ENCODE peak calls at places on chromosome 6, in five cellular contexts. One of them, this sample, is unnamed.

GRCh38 chr6:73180718-73181619 is 44.3 kb downstream of the KHDC1L start:
- DNase-seq in GM12878: peak
- DNase-seq in HepG2: peak
- DNase-seq in K562: peak
- DNase-seq in H1: no peak
- DNase-seq in this sample: peak

GRCh38 chr6:153312633-153313032 is 181.6 kb upstream of the RGS17 start:
- DNase-seq in GM12878: no peak
- DNase-seq in HepG2: peak
- DNase-seq in K562: no peak
- DNase-seq in H1: peak
- DNase-seq in this sample: peak

GRCh38 chr6:89644864-89645263 is 6.3 kb upstream of the LYRM2 start:
- DNase-seq in GM12878: no peak
- DNase-seq in HepG2: no peak
- DNase-seq in K562: no peak
- DNase-seq in H1: no peak
- DNase-seq in this sample: no peak

GRCh38 chr6:79544299-79544927 is 7.2 kb upstream of the LCA5 start:
- DNase-seq in GM12878: peak
- DNase-seq in HepG2: no peak
- DNase-seq in K562: no peak
- DNase-seq in H1: no peak
- DNase-seq in this sample: no peak

GRCh38 chr6:75204222-75204958 is 1.5 kb downstream of the COL12A1 start:
- DNase-seq in GM12878: no peak
- DNase-seq in HepG2: peak
- DNase-seq in K562: peak
- DNase-seq in H1: peak
- DNase-seq in this sample: peak

GRCh38 chr6:105608711-105609374 is 206.0 kb upstream of the PREP start:
- DNase-seq in GM12878: no peak
- DNase-seq in HepG2: peak
- DNase-seq in K562: no peak
- DNase-seq in H1: no peak
- DNase-seq in this sample: no peak

GRCh38 chr6:82364087-82365010 is 732 bp downstream of the TPBG start:
- DNase-seq in GM12878: no peak
- DNase-seq in HepG2: no peak
- DNase-seq in K562: peak
- DNase-seq in H1: peak
- DNase-seq in this sample: peak

GRCh38 chr6:7819641-7820040 is 90.9 kb downstream of the TXNDC5 start:
- DNase-seq in GM12878: no peak
- DNase-seq in HepG2: no peak
- DNase-seq in K562: no peak
- DNase-seq in H1: no peak
- DNase-seq in this sample: no peak

GRCh38 chr6:23174781-23175361 is 605.5 kb downstream of the HDGFL1 start:
- DNase-seq in GM12878: no peak
- DNase-seq in HepG2: no peak
- DNase-seq in K562: no peak
- DNase-seq in H1: no peak
- DNase-seq in this sample: peak

GRCh38 chr6:2179950-2180349 is 65.5 kb downstream of the GMDS start:
- DNase-seq in GM12878: no peak
- DNase-seq in HepG2: no peak
- DNase-seq in K562: no peak
- DNase-seq in H1: no peak
- DNase-seq in this sample: no peak

GRCh38 chr6:5569491-5569890 is 308.2 kb downstream of the FARS2 start:
- DNase-seq in GM12878: no peak
- DNase-seq in HepG2: no peak
- DNase-seq in K562: no peak
- DNase-seq in H1: no peak
- DNase-seq in this sample: no peak

GRCh38 chr6:133568970-133569889 is 319.7 kb upstream of the TCF21 start:
- DNase-seq in GM12878: no peak
- DNase-seq in HepG2: peak
- DNase-seq in K562: peak
- DNase-seq in H1: no peak
- DNase-seq in this sample: peak

GRCh38 chr6:144416244-144416643 is 131.1 kb downstream of the UTRN start:
- DNase-seq in GM12878: no peak
- DNase-seq in HepG2: no peak
- DNase-seq in K562: no peak
- DNase-seq in H1: no peak
- DNase-seq in this sample: no peak

GRCh38 chr6:56959094-56959493 is 4.2 kb downstream of the BEND6 start:
- DNase-seq in GM12878: no peak
- DNase-seq in HepG2: no peak
- DNase-seq in K562: no peak
- DNase-seq in H1: no peak
- DNase-seq in this sample: no peak

GRCh38 chr6:33862536-33862935 is 58.7 kb upstream of the MLN start:
- DNase-seq in GM12878: no peak
- DNase-seq in HepG2: no peak
- DNase-seq in K562: peak
- DNase-seq in H1: no peak
- DNase-seq in this sample: no peak

GRCh38 chr6:145887969-145888368 is 73.4 kb upstream of the FBXO30 start:
- DNase-seq in GM12878: no peak
- DNase-seq in HepG2: no peak
- DNase-seq in K562: no peak
- DNase-seq in H1: no peak
- DNase-seq in this sample: no peak

GRCh38 chr6:135185483-135185882 is 4.4 kb downstream of the MYB start:
- DNase-seq in GM12878: no peak
- DNase-seq in HepG2: no peak
- DNase-seq in K562: no peak
- DNase-seq in H1: no peak
- DNase-seq in this sample: no peak

GRCh38 chr6:52570291-52570700 is 6.6 kb downstream of the TRAM2 start:
- DNase-seq in GM12878: no peak
- DNase-seq in HepG2: no peak
- DNase-seq in K562: no peak
- DNase-seq in H1: no peak
- DNase-seq in this sample: no peak

GRCh38 chr6:122669868-122670267 is 59.7 kb downstream of the PKIB start:
- DNase-seq in GM12878: no peak
- DNase-seq in HepG2: no peak
- DNase-seq in K562: no peak
- DNase-seq in H1: no peak
- DNase-seq in this sample: no peak

GRCh38 chr6:129501401-129502051 is 208.5 kb downstream of the ARHGAP18 start:
- DNase-seq in GM12878: no peak
- DNase-seq in HepG2: peak
- DNase-seq in K562: peak
- DNase-seq in H1: no peak
- DNase-seq in this sample: peak

GRCh38 chr6:145034664-145035063 is 700.7 kb downstream of the EPM2A start:
- DNase-seq in GM12878: no peak
- DNase-seq in HepG2: no peak
- DNase-seq in K562: no peak
- DNase-seq in H1: no peak
- DNase-seq in this sample: no peak

GRCh38 chr6:113630738-113631535 is 226.2 kb upstream of the MARCKS start:
- DNase-seq in GM12878: peak
- DNase-seq in HepG2: no peak
- DNase-seq in K562: no peak
- DNase-seq in H1: no peak
- DNase-seq in this sample: no peak

GRCh38 chr6:16413399-16413798 is 175.0 kb downstream of the GMPR start:
- DNase-seq in GM12878: no peak
- DNase-seq in HepG2: no peak
- DNase-seq in K562: no peak
- DNase-seq in H1: no peak
- DNase-seq in this sample: no peak

GRCh38 chr6:140303218-140303949 is 928.9 kb upstream of the CITED2 start:
- DNase-seq in GM12878: no peak
- DNase-seq in HepG2: no peak
- DNase-seq in K562: no peak
- DNase-seq in H1: no peak
- DNase-seq in this sample: no peak

GRCh38 chr6:44733146-44733545 is 345.6 kb downstream of the CDC5L start:
- DNase-seq in GM12878: no peak
- DNase-seq in HepG2: no peak
- DNase-seq in K562: no peak
- DNase-seq in H1: no peak
- DNase-seq in this sample: no peak

GRCh38 chr6:147053311-147053921 is 150.8 kb upstream of the STXBP5 start:
- DNase-seq in GM12878: no peak
- DNase-seq in HepG2: no peak
- DNase-seq in K562: no peak
- DNase-seq in H1: no peak
- DNase-seq in this sample: no peak

GRCh38 chr6:169277619-169278018 is 24.0 kb upstream of the THBS2 start:
- DNase-seq in GM12878: no peak
- DNase-seq in HepG2: no peak
- DNase-seq in K562: no peak
- DNase-seq in H1: no peak
- DNase-seq in this sample: no peak

GRCh38 chr6:3751730-3752537 is 421 bp upstream of the PXDC1 start:
- DNase-seq in GM12878: no peak
- DNase-seq in HepG2: peak
- DNase-seq in K562: peak
- DNase-seq in H1: peak
- DNase-seq in this sample: peak
- TF ChIP-seq POLR2A in GM12878: no peak
- TF ChIP-seq POLR2A in HepG2: peak
- TF ChIP-seq POLR2A in K562: no peak
- TF ChIP-seq POLR2A in H1: no peak
- TF ChIP-seq POLR2A in this sample: no peak

DNA sequence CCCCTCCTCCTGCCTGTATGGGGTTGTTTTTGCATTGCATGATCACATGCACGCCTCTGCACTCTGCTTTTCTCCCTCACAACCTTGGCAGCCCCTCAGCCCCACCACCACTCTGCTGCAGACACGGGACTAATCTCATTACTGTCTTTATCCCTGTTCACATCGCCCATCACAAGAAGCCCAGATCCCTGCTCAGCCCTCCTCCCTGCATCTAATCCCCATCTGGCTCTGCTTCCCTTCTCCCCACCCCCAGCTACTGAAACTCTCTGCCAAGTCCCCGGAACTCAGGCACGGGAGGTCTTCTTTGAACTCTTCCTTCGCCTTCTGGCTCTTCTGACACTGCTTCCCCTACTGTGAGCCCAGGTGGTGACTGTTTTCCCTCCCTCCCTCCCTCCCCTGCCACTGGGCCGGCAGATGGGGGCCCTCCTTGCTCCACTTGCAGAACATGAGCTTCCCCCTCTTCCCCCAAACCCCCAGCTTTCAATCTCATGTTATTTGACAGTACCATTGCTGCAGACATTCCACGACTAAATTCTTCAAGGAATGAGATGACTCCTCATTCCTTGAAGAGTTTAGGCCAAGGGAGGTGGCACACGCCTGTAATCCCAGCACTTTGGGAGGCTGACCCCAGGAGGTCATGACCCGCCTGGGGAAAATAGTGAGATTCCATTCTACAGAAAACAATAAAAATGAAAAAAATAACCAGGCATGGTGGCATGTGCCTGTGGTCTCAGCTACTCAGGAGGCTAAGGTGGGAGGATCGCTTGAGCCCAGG is 21.9 kb upstream of the TULP1 start:
- DNase-seq in GM12878: no peak
- DNase-seq in HepG2: no peak
- DNase-seq in K562: no peak
- DNase-seq in H1: no peak
- DNase-seq in this sample: no peak
- TF ChIP-seq POLR2AphosphoS5 in GM12878: no peak
- TF ChIP-seq POLR2AphosphoS5 in HepG2: no peak
- TF ChIP-seq POLR2AphosphoS5 in K562: no peak
- TF ChIP-seq POLR2AphosphoS5 in H1: no peak
- TF ChIP-seq POLR2AphosphoS5 in this sample: no peak

GRCh38 chr6:92485487-92485886 is 933.9 kb downstream of the EPHA7 start:
- DNase-seq in GM12878: no peak
- DNase-seq in HepG2: no peak
- DNase-seq in K562: no peak
- DNase-seq in H1: no peak
- DNase-seq in this sample: no peak

GRCh38 chr6:92479821-92480220 is 939.5 kb downstream of the EPHA7 start:
- DNase-seq in GM12878: no peak
- DNase-seq in HepG2: no peak
- DNase-seq in K562: no peak
- DNase-seq in H1: no peak
- DNase-seq in this sample: no peak
- TF ChIP-seq YY1 in GM12878: no peak
- TF ChIP-seq YY1 in HepG2: no peak
- TF ChIP-seq YY1 in K562: no peak
- TF ChIP-seq YY1 in H1: no peak
- TF ChIP-seq YY1 in this sample: no peak

DNA sequence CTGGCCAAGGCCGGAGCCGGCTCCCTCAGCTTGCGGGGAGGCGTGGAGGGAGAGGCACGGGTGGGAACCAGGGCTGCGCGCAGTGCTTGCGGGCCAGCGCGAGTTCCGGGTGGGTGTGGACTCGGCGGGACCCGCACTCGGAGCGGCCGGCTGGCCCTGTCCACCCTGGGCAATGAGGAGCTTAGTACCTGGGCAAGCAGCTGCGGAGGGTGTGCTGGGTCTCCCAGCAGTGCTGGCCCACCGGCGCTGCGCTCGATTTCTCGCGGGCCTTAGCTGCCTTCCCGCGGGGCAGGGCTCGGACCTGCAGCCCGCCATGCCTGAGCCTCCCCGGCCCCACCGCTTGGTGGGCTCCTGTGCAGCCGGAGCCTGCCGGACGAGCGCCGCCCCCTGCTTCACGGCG is 91.4 kb upstream of the MAN1A1 start:
- DNase-seq in GM12878: no peak
- DNase-seq in HepG2: no peak
- DNase-seq in K562: no peak
- DNase-seq in H1: no peak
- DNase-seq in this sample: no peak
- TF ChIP-seq POLR2A in GM12878: no peak
- TF ChIP-seq POLR2A in HepG2: no peak
- TF ChIP-seq POLR2A in K562: no peak
- TF ChIP-seq POLR2A in H1: no peak
- TF ChIP-seq POLR2A in this sample: no peak

GRCh38 chr6:160455484-160456213 is 107.5 kb downstream of the SLC22A3 start:
- DNase-seq in GM12878: peak
- DNase-seq in HepG2: peak
- DNase-seq in K562: peak
- DNase-seq in H1: peak
- DNase-seq in this sample: peak
- TF ChIP-seq POLR2AphosphoS5 in GM12878: no peak
- TF ChIP-seq POLR2AphosphoS5 in HepG2: no peak
- TF ChIP-seq POLR2AphosphoS5 in K562: no peak
- TF ChIP-seq POLR2AphosphoS5 in H1: no peak
- TF ChIP-seq POLR2AphosphoS5 in this sample: no peak

DNA sequence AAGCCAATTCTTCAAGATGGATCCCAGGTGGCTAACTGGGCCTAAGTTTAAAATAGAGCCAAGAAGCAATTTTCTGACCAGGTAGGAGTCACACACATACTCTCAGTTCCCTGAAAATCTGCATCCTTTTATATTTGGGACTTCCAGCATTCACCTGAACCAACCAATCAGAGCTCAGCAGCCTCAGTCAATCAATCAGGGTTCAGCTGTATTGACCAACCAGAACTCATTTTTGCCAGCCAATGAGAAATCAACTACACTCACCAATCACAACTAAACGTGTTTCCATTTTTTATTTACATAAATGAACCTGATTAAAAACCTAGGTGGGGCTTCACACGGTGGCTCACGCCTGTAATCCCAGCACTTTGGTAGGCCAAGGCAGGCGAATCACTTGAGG is 37.5 kb downstream of the SLC17A4 start:
- DNase-seq in GM12878: no peak
- DNase-seq in HepG2: no peak
- DNase-seq in K562: no peak
- DNase-seq in H1: no peak
- DNase-seq in this sample: no peak
- TF ChIP-seq YY1 in GM12878: no peak
- TF ChIP-seq YY1 in HepG2: no peak
- TF ChIP-seq YY1 in K562: no peak
- TF ChIP-seq YY1 in H1: no peak
- TF ChIP-seq YY1 in this sample: no peak